ENCODE peak calls at places on chromosome 1, in seven cellular contexts. C is lower lobe of right lung, G is choroid plexus epithelial cell, Q is lower leg skin, N is AG09319, T is cardiac muscle cell, J is brain microvascular endothelial cell. Z is an unnamed sample.

GRCh38 chr1:85224734-85225623 is 24.2 kb upstream of the SYDE2 start:
- DNase-seq in C (peak), G (peak), Q (no peak), N (no peak), T (peak), J (no peak), Z (no peak)

GRCh38 chr1:85264150-85264549 is 4.7 kb upstream of the C1orf52 start:
- DNase-seq in C (no peak), G (no peak), Q (no peak), N (no peak), T (no peak), J (no peak), Z (no peak)

GRCh38 chr1:45566722-45567121 is 16.1 kb downstream of the AKR1A1 start:
- DNase-seq in C (peak), G (no peak), Q (peak), N (no peak), T (peak), J (no peak), Z (no peak)

GRCh38 chr1:231184891-231185290 is 23.0 kb downstream of the TRIM67 start:
- DNase-seq in C (no peak), G (no peak), Q (peak), N (no peak), T (no peak), J (no peak), Z (no peak)

GRCh38 chr1:32273389-32274208 is 18.3 kb upstream of the HDAC1 start:
- DNase-seq in C (no peak), G (no peak), Q (no peak), N (no peak), T (no peak), J (no peak), Z (no peak)

GRCh38 chr1:205918955-205919746 is 24.1 kb downstream of the SLC26A9 start:
- DNase-seq in C (peak), G (peak), Q (peak), N (peak), T (peak), J (peak), Z (peak)

GRCh38 chr1:59034925-59035324 is 251.1 kb upstream of the JUN start:
- DNase-seq in C (no peak), G (no peak), Q (no peak), N (no peak), T (no peak), J (no peak), Z (no peak)

GRCh38 chr1:227869281-227869842 is 53.9 kb downstream of the PRSS38 start:
- DNase-seq in C (no peak), G (no peak), Q (no peak), N (no peak), T (no peak), J (no peak), Z (no peak)

GRCh38 chr1:167291539-167292195 is 71.0 kb downstream of the POU2F1 start:
- DNase-seq in C (no peak), G (peak), Q (no peak), N (no peak), T (no peak), J (peak), Z (no peak)

GRCh38 chr1:79614762-79615161 is 608.2 kb upstream of the ADGRL4 start:
- DNase-seq in C (no peak), G (peak), Q (no peak), N (no peak), T (no peak), J (no peak), Z (no peak)

GRCh38 chr1:7300893-7301292 is 470.2 kb upstream of the VAMP3 start:
- DNase-seq in C (no peak), G (peak), Q (no peak), N (no peak), T (no peak), J (peak), Z (no peak)

GRCh38 chr1:53708687-53709086 is 30.3 kb downstream of the GLIS1 start:
- DNase-seq in C (no peak), G (no peak), Q (no peak), N (no peak), T (no peak), J (no peak), Z (no peak)

DNA sequence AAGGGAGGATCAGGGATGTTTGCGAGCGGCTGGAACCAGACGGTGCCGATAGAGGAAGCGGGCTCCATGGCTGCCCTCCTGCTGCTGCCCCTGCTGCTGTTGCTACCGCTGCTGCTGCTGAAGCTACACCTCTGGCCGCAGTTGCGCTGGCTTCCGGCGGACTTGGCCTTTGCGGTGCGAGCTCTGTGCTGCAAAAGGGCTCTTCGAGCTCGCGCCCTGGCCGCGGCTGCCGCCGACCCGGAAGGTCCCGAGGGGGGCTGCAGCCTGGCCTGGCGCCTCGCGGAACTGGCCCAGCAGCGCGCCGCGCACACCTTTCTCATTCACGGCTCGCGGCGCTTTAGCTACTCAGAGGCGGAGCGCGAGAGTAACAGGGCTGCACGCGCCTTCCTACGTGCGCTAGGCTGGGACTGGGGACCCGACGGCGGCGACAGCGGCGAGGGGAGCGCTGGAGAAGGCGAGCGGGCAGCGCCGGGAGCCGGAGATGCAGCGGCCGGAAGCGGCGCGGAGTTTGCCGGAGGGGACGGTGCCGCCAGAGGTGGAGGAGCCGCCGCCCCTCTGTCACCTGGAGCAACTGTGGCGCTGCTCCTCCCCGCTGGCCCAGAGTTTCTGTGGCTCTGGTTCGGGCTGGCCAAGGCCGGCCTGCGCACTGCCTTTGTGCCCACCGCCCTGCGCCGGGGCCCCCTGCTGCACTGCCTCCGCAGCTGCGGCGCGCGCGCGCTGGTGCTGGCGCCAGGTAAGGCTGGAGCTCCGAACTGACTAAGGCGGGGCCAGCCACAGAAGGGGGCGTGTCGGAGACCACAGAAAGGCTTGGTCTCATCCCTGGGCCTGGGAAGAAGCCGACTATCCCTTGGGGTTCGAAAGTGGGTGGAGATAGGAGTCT is 465 bp downstream of the SLC27A3 start:
- DNase-seq in C (peak), G (peak), Q (peak), N (no peak), T (peak), J (peak), Z (peak)
- TF ChIP-seq CTCF in C (no peak), G (no peak), Q (no peak), N (no peak), T (no peak), J (no peak), Z (no peak)

GRCh38 chr1:116929961-116930592 is 20.4 kb downstream of the PTGFRN start:
- DNase-seq in C (no peak), G (no peak), Q (no peak), N (no peak), T (no peak), J (no peak), Z (no peak)

GRCh38 chr1:116931016-116931918 is 21.6 kb downstream of the PTGFRN start:
- DNase-seq in C (no peak), G (no peak), Q (no peak), N (no peak), T (no peak), J (no peak), Z (no peak)

GRCh38 chr1:116933586-116934515 is 24.1 kb downstream of the PTGFRN start:
- DNase-seq in C (no peak), G (no peak), Q (no peak), N (no peak), T (no peak), J (no peak), Z (no peak)

GRCh38 chr1:116934586-116935207 is 25.0 kb downstream of the PTGFRN start:
- DNase-seq in C (no peak), G (no peak), Q (no peak), N (no peak), T (no peak), J (no peak), Z (no peak)
- TF ChIP-seq CTCF in C (no peak), G (peak), Q (no peak), N (peak), T (peak), J (peak), Z (peak)

DNA sequence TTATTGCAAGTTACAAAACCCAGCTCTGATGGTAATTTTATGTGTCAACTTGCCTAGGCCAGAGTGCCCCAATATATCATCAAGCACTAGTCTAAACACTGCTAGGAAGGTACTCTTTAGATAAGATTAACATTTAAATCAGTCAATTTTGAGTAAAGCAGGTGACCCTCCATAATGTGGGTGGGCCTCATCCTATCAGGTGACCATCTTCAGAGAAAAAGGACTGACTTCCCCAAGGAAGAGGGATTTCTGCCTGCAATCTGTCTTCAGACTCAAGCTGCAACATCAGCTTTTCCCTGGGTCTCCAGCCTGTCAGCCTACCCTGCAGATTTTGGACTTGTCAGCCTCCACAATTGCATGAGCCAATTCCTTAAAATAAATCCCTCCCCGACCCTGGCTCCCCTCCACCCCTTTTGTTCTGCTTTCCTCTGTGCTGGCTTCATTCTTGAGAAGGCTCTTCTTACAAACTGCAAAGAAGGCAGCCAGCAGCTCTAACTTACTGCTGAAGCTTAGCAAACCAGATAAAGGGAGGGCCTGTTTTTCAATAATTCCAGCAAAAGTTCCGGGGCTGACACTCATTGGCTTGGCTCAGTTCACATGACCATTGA is 56.4 kb upstream of the RUNX3 start:
- DNase-seq in C (no peak), G (peak), Q (no peak), N (no peak), T (no peak), J (no peak), Z (no peak)
- TF ChIP-seq CTCF in C (no peak), G (no peak), Q (no peak), N (no peak), T (no peak), J (no peak), Z (no peak)

DNA sequence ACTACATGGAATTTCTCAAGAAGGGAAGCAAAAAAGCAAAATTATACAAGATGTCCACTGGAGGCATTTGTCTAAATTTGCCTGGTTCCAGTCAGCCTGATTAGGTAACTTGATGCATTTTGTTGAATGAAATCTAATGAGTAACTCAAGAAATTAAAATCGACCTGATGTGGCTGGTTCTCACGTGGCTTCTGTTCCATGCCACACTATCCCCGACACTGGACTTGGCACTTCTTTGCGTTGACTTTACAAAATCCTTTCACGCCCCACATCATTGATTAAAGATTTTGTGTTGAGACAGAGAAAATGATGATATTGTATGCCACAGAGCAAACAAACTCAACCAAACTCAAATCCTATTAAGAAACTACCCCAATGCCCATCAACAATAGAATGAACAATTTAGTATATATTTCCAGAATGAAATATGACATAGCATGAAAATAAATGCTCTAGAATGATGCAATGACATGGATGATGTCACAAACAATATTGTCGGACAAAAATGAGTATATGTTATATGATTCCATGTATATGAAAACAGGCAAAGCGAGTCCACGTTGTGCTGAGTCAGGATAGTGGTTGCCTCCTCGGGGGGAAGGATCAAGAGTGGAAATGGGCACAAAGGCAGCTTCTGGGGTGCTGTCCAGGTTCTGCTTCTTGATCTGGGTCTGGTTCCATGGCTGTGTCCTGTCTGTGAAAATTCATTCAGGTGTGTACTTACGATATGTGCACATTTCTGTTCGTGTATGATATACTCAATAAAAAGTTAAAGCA is 12.9 kb upstream of the HMGCS2 start:
- DNase-seq in C (no peak), G (no peak), Q (no peak), N (no peak), T (no peak), J (no peak), Z (no peak)
- TF ChIP-seq CTCF in C (no peak), G (no peak), Q (no peak), N (no peak), T (no peak), J (no peak), Z (no peak)

GRCh38 chr1:206929509-206929908 is 7.8 kb upstream of the FCMR start:
- DNase-seq in C (no peak), G (no peak), Q (no peak), N (no peak), T (no peak), J (no peak), Z (no peak)
- TF ChIP-seq CTCF in C (no peak), G (no peak), Q (no peak), N (no peak), T (no peak), J (no peak), Z (no peak)

DNA sequence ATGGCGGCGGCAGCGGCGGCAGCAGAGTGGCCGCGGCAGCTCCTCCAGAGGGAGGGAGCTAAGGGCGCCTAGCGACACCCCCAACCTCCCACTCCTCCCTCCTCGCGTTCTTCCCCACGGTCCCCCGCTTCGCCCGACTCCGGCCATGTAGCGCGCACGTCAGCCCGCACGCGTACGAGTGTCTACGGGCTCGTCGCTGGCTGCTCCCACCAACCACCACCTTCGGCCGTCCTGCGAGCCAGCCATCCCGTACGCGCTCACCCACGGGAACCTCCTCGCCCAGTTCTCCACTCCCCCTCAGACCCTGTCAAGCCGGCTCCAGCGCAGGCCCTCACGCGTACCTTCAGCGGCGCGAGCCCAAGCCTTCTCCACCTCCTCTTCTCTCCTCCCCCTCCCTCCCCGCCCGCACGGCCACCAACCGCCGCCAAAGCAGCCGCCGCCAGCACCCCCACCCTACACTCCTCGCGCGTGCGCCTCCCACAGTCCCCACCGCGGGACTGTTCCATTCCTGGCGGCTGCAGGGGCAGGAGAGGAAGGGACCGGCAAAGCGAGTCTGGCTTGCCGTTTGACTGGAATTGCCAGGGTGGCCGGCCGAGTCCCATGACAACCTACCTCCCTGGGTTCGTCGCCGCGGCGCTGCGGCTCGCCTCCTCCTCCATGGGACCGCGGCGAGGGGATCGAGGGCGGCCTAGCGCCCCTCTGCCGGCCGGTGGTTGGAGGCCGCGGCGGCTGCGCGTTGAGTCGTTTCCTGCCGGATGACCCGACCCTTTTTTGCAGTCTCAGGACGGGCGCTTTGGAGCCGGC is at the start of the genes DAP3 and YY1AP1:
- DNase-seq in C (peak), G (peak), Q (peak), N (peak), T (peak), J (peak), Z (peak)
- TF ChIP-seq CTCF in C (no peak), G (no peak), Q (no peak), N (no peak), T (no peak), J (no peak), Z (no peak)

DNA sequence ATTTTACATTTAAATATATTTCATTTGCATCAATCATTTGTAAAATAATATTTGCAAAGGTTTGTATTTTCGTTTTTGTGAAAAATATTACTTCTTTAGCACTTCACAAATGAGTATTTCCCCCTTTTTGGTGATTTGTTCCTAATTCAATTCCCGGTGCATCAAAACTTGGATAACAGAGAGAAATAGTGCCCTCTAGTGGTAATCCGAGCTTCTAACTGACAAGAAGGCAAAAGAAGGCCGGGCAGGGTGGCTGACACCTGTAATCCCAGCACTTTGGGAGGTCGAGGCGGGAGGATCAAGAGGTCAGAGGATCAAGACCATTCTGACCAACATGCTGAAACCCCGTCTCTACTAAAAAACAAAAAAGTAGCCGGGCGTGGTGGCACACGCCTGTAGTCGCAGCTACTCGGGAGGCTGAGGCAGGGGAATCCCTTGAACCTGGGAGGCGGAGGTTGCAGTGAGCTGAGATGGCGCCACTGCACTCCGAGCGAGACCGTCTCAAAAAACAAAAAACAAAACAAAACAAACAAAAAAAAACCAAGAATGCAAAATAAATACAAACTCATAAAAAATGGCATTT is 137.7 kb downstream of the COL11A1 start:
- DNase-seq in C (no peak), G (peak), Q (no peak), N (peak), T (peak), J (peak), Z (no peak)
- TF ChIP-seq CTCF in C (peak), G (peak), Q (no peak), N (peak), T (peak), J (peak), Z (peak)